ENCODE peak calls at places on chromosomes 13 and 19, in four cellular contexts. D is AML-193; Q is activated T-helper 9 cell treated with anti-CD3 and anti-CD28 coated beads, Interleukin-2, amount 50 U/mL, for 16 hours; X is heart right ventricle. P is an unnamed sample.

GRCh38 chr13:104414771-104415170 is 1348.6 kb upstream of the SLC10A2 start:
- DNase-seq in X (no peak), D (no peak), Q (no peak), P (no peak)

GRCh38 chr13:64723735-64724134 is 2506.4 kb downstream of the PCDH9 start:
- DNase-seq in Q (no peak), D (no peak), X (no peak), P (no peak)

GRCh38 chr19:53878786-53879144 is 3.2 kb upstream of the PRKCG start:
- DNase-seq in X (no peak), D (no peak), Q (no peak), P (no peak)

GRCh38 chr19:33054623-33055022 is 10.1 kb downstream of the RHPN2 start:
- DNase-seq in X (no peak), Q (no peak), D (no peak), P (no peak)

GRCh38 chr13:57627663-57628062 is 3.9 kb upstream of the PCDH17 start:
- DNase-seq in Q (no peak), X (no peak), D (peak), P (no peak)

GRCh38 chr19:17721821-17722220 is 2.5 kb downstream of the MAP1S start:
- DNase-seq in Q (no peak), X (peak), D (peak), P (peak)

GRCh38 chr13:30736921-30737320 is 1.6 kb downstream of the ALOX5AP start:
- DNase-seq in D (no peak), Q (no peak), X (no peak), P (no peak)

GRCh38 chr13:29849071-29849541 is 1.3 kb downstream of the UBL3 start:
- DNase-seq in Q (no peak), X (no peak), D (peak), P (peak)

GRCh38 chr19:12859546-12859945 is 21.2 kb downstream of the MAST1 start:
- DNase-seq in X (no peak), D (no peak), Q (no peak), P (no peak)

GRCh38 chr13:67219113-67219512 is 11.0 kb downstream of the PCDH9 start:
- DNase-seq in D (no peak), Q (no peak), X (no peak), P (no peak)

GRCh38 chr19:19202707-19203011 is 555 bp downstream of the NR2C2AP start:
- DNase-seq in X (no peak), D (no peak), Q (no peak), P (no peak)

P was measured in HL-60.